ENCODE peak calls at places on chromosomes 3 and 15, in four cellular contexts. One of them, this sample, is unnamed.

GRCh38 chr3:101193957-101194356 is 126.4 kb downstream of the IMPG2 start:
- DNase-seq in fibroblast of mammary gland: peak
- DNase-seq in H9: no peak
- DNase-seq in fibroblast of pulmonary artery: peak
- DNase-seq in this sample: no peak

GRCh38 chr3:134974621-134975020 is 179.6 kb downstream of the EPHB1 start:
- DNase-seq in fibroblast of mammary gland: peak
- DNase-seq in H9: no peak
- DNase-seq in fibroblast of pulmonary artery: no peak
- DNase-seq in this sample: peak

GRCh38 chr3:197463279-197463678 is 92.5 kb downstream of the BDH1 start:
- DNase-seq in fibroblast of mammary gland: no peak
- DNase-seq in H9: no peak
- DNase-seq in fibroblast of pulmonary artery: peak
- DNase-seq in this sample: no peak

GRCh38 chr3:187986514-187986934 is 167.4 kb upstream of the LPP start:
- DNase-seq in fibroblast of mammary gland: peak
- DNase-seq in H9: no peak
- DNase-seq in fibroblast of pulmonary artery: peak
- DNase-seq in this sample: no peak

GRCh38 chr15:91917991-91918390 is 64.5 kb downstream of the SLCO3A1 start:
- DNase-seq in fibroblast of mammary gland: no peak
- DNase-seq in H9: no peak
- DNase-seq in fibroblast of pulmonary artery: no peak
- DNase-seq in this sample: no peak

GRCh38 chr15:93037341-93038063 is 51.5 kb downstream of the RGMA start:
- DNase-seq in fibroblast of mammary gland: peak
- DNase-seq in H9: no peak
- DNase-seq in fibroblast of pulmonary artery: peak
- DNase-seq in this sample: no peak

GRCh38 chr3:111924283-111924682 is 54.5 kb upstream of the ABHD10 start:
- DNase-seq in fibroblast of mammary gland: no peak
- DNase-seq in H9: no peak
- DNase-seq in fibroblast of pulmonary artery: no peak
- DNase-seq in this sample: peak

GRCh38 chr3:168865022-168865551 is 769.4 kb upstream of the GOLIM4 start:
- DNase-seq in fibroblast of mammary gland: peak
- DNase-seq in H9: no peak
- DNase-seq in fibroblast of pulmonary artery: peak
- DNase-seq in this sample: peak

GRCh38 chr15:60611592-60612346 is 132.8 kb upstream of the ICE2 start:
- DNase-seq in fibroblast of mammary gland: no peak
- DNase-seq in H9: no peak
- DNase-seq in fibroblast of pulmonary artery: no peak
- DNase-seq in this sample: no peak

GRCh38 chr3:43019168-43019765 is 40.2 kb downstream of the GASK1A start:
- DNase-seq in fibroblast of mammary gland: peak
- DNase-seq in H9: no peak
- DNase-seq in fibroblast of pulmonary artery: no peak
- DNase-seq in this sample: no peak

GRCh38 chr15:60006203-60006782 is 2.2 kb downstream of the FOXB1 start:
- DNase-seq in fibroblast of mammary gland: no peak
- DNase-seq in H9: peak
- DNase-seq in fibroblast of pulmonary artery: peak
- DNase-seq in this sample: peak

GRCh38 chr3:102348904-102349303 is 85.9 kb upstream of the ZPLD1 start:
- DNase-seq in fibroblast of mammary gland: no peak
- DNase-seq in H9: no peak
- DNase-seq in fibroblast of pulmonary artery: no peak
- DNase-seq in this sample: no peak

GRCh38 chr15:71780349-71780976 is 29.9 kb upstream of the NR2E3 start:
- DNase-seq in fibroblast of mammary gland: peak
- DNase-seq in H9: peak
- DNase-seq in fibroblast of pulmonary artery: peak
- DNase-seq in this sample: peak

GRCh38 chr3:148971819-148972218 is 19.5 kb upstream of the GYG1 start:
- DNase-seq in fibroblast of mammary gland: no peak
- DNase-seq in H9: no peak
- DNase-seq in fibroblast of pulmonary artery: peak
- DNase-seq in this sample: no peak

GRCh38 chr3:115381573-115381912 is 234.5 kb upstream of the ZBTB20 start:
- DNase-seq in fibroblast of mammary gland: no peak
- DNase-seq in H9: no peak
- DNase-seq in fibroblast of pulmonary artery: peak
- DNase-seq in this sample: no peak

GRCh38 chr15:61834076-61834697 is 226.1 kb downstream of the VPS13C start:
- DNase-seq in fibroblast of mammary gland: peak
- DNase-seq in H9: peak
- DNase-seq in fibroblast of pulmonary artery: peak
- DNase-seq in this sample: peak

GRCh38 chr15:58639992-58640391 is 109.5 kb downstream of the ADAM10 start:
- DNase-seq in fibroblast of mammary gland: no peak
- DNase-seq in H9: no peak
- DNase-seq in fibroblast of pulmonary artery: no peak
- DNase-seq in this sample: no peak

GRCh38 chr3:60217156-60217911 is 1033.9 kb downstream of the FHIT start:
- DNase-seq in fibroblast of mammary gland: peak
- DNase-seq in H9: no peak
- DNase-seq in fibroblast of pulmonary artery: no peak
- DNase-seq in this sample: no peak

GRCh38 chr15:33329457-33329856 is 18.7 kb downstream of the RYR3 start:
- DNase-seq in fibroblast of mammary gland: no peak
- DNase-seq in H9: no peak
- DNase-seq in fibroblast of pulmonary artery: no peak
- DNase-seq in this sample: no peak

GRCh38 chr3:39267631-39268553 is 11.9 kb downstream of the CX3CR1 start:
- DNase-seq in fibroblast of mammary gland: no peak
- DNase-seq in H9: peak
- DNase-seq in fibroblast of pulmonary artery: no peak
- DNase-seq in this sample: no peak

GRCh38 chr3:114451051-114451451 is 157.2 kb downstream of the TIGIT start:
- DNase-seq in fibroblast of mammary gland: no peak
- DNase-seq in H9: no peak
- DNase-seq in fibroblast of pulmonary artery: no peak
- DNase-seq in this sample: no peak

GRCh38 chr15:90388462-90389182 is 580 bp downstream of the IQGAP1 start:
- DNase-seq in fibroblast of mammary gland: peak
- DNase-seq in H9: peak
- DNase-seq in fibroblast of pulmonary artery: peak
- DNase-seq in this sample: peak

GRCh38 chr3:67349551-67350174 is 304.7 kb downstream of the SUCLG2 start:
- DNase-seq in fibroblast of mammary gland: peak
- DNase-seq in H9: no peak
- DNase-seq in fibroblast of pulmonary artery: no peak
- DNase-seq in this sample: no peak

GRCh38 chr15:40695469-40695910 is 516 bp downstream of the RAD51 start:
- DNase-seq in fibroblast of mammary gland: peak
- DNase-seq in H9: no peak
- DNase-seq in fibroblast of pulmonary artery: peak
- DNase-seq in this sample: peak

GRCh38 chr15:55247766-55248427 is 41.7 kb downstream of the RAB27A start:
- DNase-seq in fibroblast of mammary gland: no peak
- DNase-seq in H9: no peak
- DNase-seq in fibroblast of pulmonary artery: no peak
- DNase-seq in this sample: no peak

GRCh38 chr15:25251700-25252390 is 187.0 kb downstream of the UBE3A start:
- DNase-seq in fibroblast of mammary gland: no peak
- DNase-seq in H9: peak
- DNase-seq in fibroblast of pulmonary artery: no peak
- DNase-seq in this sample: no peak

GRCh38 chr15:71010997-71011396 is 104.3 kb upstream of the THSD4 start:
- DNase-seq in fibroblast of mammary gland: no peak
- DNase-seq in H9: no peak
- DNase-seq in fibroblast of pulmonary artery: no peak
- DNase-seq in this sample: no peak

GRCh38 chr3:126194713-126195305 is 14.4 kb upstream of the ALDH1L1 start:
- DNase-seq in fibroblast of mammary gland: peak
- DNase-seq in H9: no peak
- DNase-seq in fibroblast of pulmonary artery: no peak
- DNase-seq in this sample: no peak

GRCh38 chr3:15271785-15272381 is 60.5 kb downstream of the SH3BP5 start:
- DNase-seq in fibroblast of mammary gland: no peak
- DNase-seq in H9: no peak
- DNase-seq in fibroblast of pulmonary artery: no peak
- DNase-seq in this sample: no peak

GRCh38 chr15:93985925-93986324 is 245.4 kb upstream of the MCTP2 start:
- DNase-seq in fibroblast of mammary gland: peak
- DNase-seq in H9: no peak
- DNase-seq in fibroblast of pulmonary artery: no peak
- DNase-seq in this sample: no peak

GRCh38 chr3:150497956-150498355 is 48.3 kb downstream of the SERP1 start:
- DNase-seq in fibroblast of mammary gland: peak
- DNase-seq in H9: no peak
- DNase-seq in fibroblast of pulmonary artery: peak
- DNase-seq in this sample: no peak

GRCh38 chr3:38173834-38174418 is 8.6 kb downstream of the OXSR1 start:
- DNase-seq in fibroblast of mammary gland: no peak
- DNase-seq in H9: no peak
- DNase-seq in fibroblast of pulmonary artery: no peak
- DNase-seq in this sample: no peak

GRCh38 chr15:88376574-88377174 is 90.5 kb downstream of the MRPL46 start:
- DNase-seq in fibroblast of mammary gland: peak
- DNase-seq in H9: no peak
- DNase-seq in fibroblast of pulmonary artery: peak
- DNase-seq in this sample: no peak

GRCh38 chr3:38585791-38586420 is 63.6 kb downstream of the SCN5A start:
- DNase-seq in fibroblast of mammary gland: no peak
- DNase-seq in H9: peak
- DNase-seq in fibroblast of pulmonary artery: no peak
- DNase-seq in this sample: no peak

GRCh38 chr3:142934128-142934896 is 29.2 kb downstream of the PAQR9 start:
- DNase-seq in fibroblast of mammary gland: no peak
- DNase-seq in H9: no peak
- DNase-seq in fibroblast of pulmonary artery: no peak
- DNase-seq in this sample: no peak

GRCh38 chr3:142929109-142929508 is 34.4 kb downstream of the PAQR9 start:
- DNase-seq in fibroblast of mammary gland: peak
- DNase-seq in H9: peak
- DNase-seq in fibroblast of pulmonary artery: peak
- DNase-seq in this sample: peak

GRCh38 chr3:142931222-142931621 is 32.3 kb downstream of the PAQR9 start:
- DNase-seq in fibroblast of mammary gland: no peak
- DNase-seq in H9: peak
- DNase-seq in fibroblast of pulmonary artery: no peak
- DNase-seq in this sample: no peak

GRCh38 chr3:142929890-142930289 is 33.6 kb downstream of the PAQR9 start:
- DNase-seq in fibroblast of mammary gland: no peak
- DNase-seq in H9: no peak
- DNase-seq in fibroblast of pulmonary artery: no peak
- DNase-seq in this sample: no peak

GRCh38 chr3:142930510-142930909 is 33.0 kb downstream of the PAQR9 start:
- DNase-seq in fibroblast of mammary gland: peak
- DNase-seq in H9: no peak
- DNase-seq in fibroblast of pulmonary artery: peak
- DNase-seq in this sample: no peak
- TF ChIP-seq CTCF in fibroblast of mammary gland: peak
- TF ChIP-seq CTCF in H9: no peak
- TF ChIP-seq CTCF in fibroblast of pulmonary artery: no peak
- TF ChIP-seq CTCF in this sample: no peak

DNA sequence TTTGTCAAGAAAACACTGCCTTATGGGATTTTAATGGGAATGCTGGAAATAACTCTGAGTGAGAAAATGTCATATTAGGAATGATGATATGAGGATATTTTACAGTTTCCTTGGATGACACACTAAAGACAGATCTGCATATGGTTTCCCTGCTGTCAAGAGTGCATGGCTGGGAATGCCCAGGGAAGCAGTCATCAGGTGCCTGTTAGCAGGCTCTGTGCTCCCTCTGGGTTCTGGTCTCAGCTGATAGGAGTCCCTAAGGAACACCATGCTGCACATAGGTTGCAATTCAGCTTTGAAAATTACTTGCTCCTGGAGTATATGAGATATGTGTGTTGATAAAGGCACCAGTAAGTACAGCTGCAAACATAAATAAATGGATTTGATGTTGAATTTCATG is 1064.6 kb downstream of the TUSC7 start:
- DNase-seq in fibroblast of mammary gland: no peak
- DNase-seq in H9: no peak
- DNase-seq in fibroblast of pulmonary artery: no peak
- DNase-seq in this sample: no peak
- TF ChIP-seq CTCF in fibroblast of mammary gland: no peak
- TF ChIP-seq CTCF in H9: no peak
- TF ChIP-seq CTCF in fibroblast of pulmonary artery: no peak
- TF ChIP-seq CTCF in this sample: no peak

GRCh38 chr15:101547737-101548136 is 58.2 kb upstream of the PCSK6 start:
- DNase-seq in fibroblast of mammary gland: no peak
- DNase-seq in H9: no peak
- DNase-seq in fibroblast of pulmonary artery: no peak
- DNase-seq in this sample: no peak
- TF ChIP-seq CTCF in fibroblast of mammary gland: no peak
- TF ChIP-seq CTCF in H9: no peak
- TF ChIP-seq CTCF in fibroblast of pulmonary artery: no peak
- TF ChIP-seq CTCF in this sample: no peak

GRCh38 chr3:52447512-52448355 is 2.8 kb upstream of the SEMA3G start:
- DNase-seq in fibroblast of mammary gland: no peak
- DNase-seq in H9: peak
- DNase-seq in fibroblast of pulmonary artery: no peak
- DNase-seq in this sample: no peak

GRCh38 chr3:52446042-52446441 is 1.1 kb upstream of the SEMA3G start:
- DNase-seq in fibroblast of mammary gland: no peak
- DNase-seq in H9: peak
- DNase-seq in fibroblast of pulmonary artery: no peak
- DNase-seq in this sample: no peak

GRCh38 chr3:52444860-52445793 is at the start of gene SEMA3G:
- DNase-seq in fibroblast of mammary gland: peak
- DNase-seq in H9: peak
- DNase-seq in fibroblast of pulmonary artery: peak
- DNase-seq in this sample: peak

GRCh38 chr3:52443791-52444687 is 864 bp downstream of the SEMA3G start:
- DNase-seq in fibroblast of mammary gland: no peak
- DNase-seq in H9: peak
- DNase-seq in fibroblast of pulmonary artery: no peak
- DNase-seq in this sample: no peak

GRCh38 chr3:52446631-52447511 is 2.0 kb upstream of the SEMA3G start:
- DNase-seq in fibroblast of mammary gland: peak
- DNase-seq in H9: peak
- DNase-seq in fibroblast of pulmonary artery: peak
- DNase-seq in this sample: peak
- TF ChIP-seq CTCF in fibroblast of mammary gland: peak
- TF ChIP-seq CTCF in H9: peak
- TF ChIP-seq CTCF in fibroblast of pulmonary artery: no peak
- TF ChIP-seq CTCF in this sample: peak